ENCODE peak calls at places on chromosomes 4 and X, in ten cellular contexts. C is uterus, E is glutamatergic neuron, N is astrocyte of the spinal cord, R is cardiac muscle cell, S is neural progenitor cell, Z is fibroblast of mammary gland, M is OCI-LY7, I is RWPE1, Y is AG09319. X is an unnamed sample.

GRCh38 chr4:135739354-135739753 is 1537.8 kb upstream of the PABPC4L start:
- DNase-seq in M (no peak), I (no peak), Z (no peak), E (no peak), C (no peak), S (no peak), R (no peak), N (no peak), Y (no peak), X (no peak)

GRCh38 chr4:138982754-138983153 is 32.8 kb upstream of the NOCT start:
- DNase-seq in Y (no peak), M (no peak), N (no peak), Z (no peak), C (no peak), S (no peak), E (no peak), R (no peak), I (no peak), X (no peak)

GRCh38 chrX:11558972-11559371 is 106.7 kb downstream of the ARHGAP6 start:
- DNase-seq in C (no peak), Y (no peak), I (peak), S (peak), E (peak), R (no peak), Z (no peak), M (peak), N (no peak), X (no peak)

GRCh38 chr4:184978211-184978610 is 40.1 kb upstream of the HELT start:
- DNase-seq in S (no peak), I (no peak), Y (no peak), M (no peak), E (no peak), N (no peak), R (peak), Z (peak), C (no peak), X (no peak)

GRCh38 chr4:140653718-140654515 is 85.2 kb upstream of the UCP1 start:
- DNase-seq in I (no peak), R (peak), M (no peak), C (no peak), E (no peak), S (peak), Z (peak), N (peak), Y (peak), X (no peak)

GRCh38 chr4:4859010-4859798 is at the start of gene MSX1:
- DNase-seq in R (peak), C (peak), Z (peak), M (peak), I (peak), E (peak), N (peak), Y (peak), S (peak), X (peak)

GRCh38 chrX:56764975-56765791 is 36.1 kb downstream of the NBDY start:
- DNase-seq in S (no peak), I (no peak), Z (no peak), C (no peak), Y (no peak), R (no peak), M (peak), N (no peak), E (no peak), X (no peak)

GRCh38 chr4:8255698-8256441 is 13.7 kb upstream of the HTRA3 start:
- DNase-seq in Y (no peak), S (no peak), Z (peak), N (no peak), R (peak), I (no peak), M (no peak), C (no peak), E (no peak), X (no peak)

GRCh38 chr4:157057187-157057586 is 18.8 kb upstream of the GLRB start:
- DNase-seq in Y (no peak), M (no peak), Z (no peak), R (no peak), S (no peak), E (no peak), N (no peak), I (no peak), C (no peak), X (no peak)

GRCh38 chr4:156374069-156374468 is 420.4 kb upstream of the CTSO start:
- DNase-seq in C (peak), Y (no peak), M (no peak), N (no peak), I (no peak), S (peak), E (no peak), R (no peak), Z (no peak), X (no peak)

GRCh38 chrX:119228506-119229290 is 7.4 kb upstream of the PGRMC1 start:
- DNase-seq in Y (peak), C (no peak), N (peak), S (no peak), Z (peak), M (no peak), R (peak), I (peak), E (no peak), X (no peak)

GRCh38 chrX:8052909-8053308 is 118.2 kb downstream of the VCX2 start:
- DNase-seq in E (no peak), C (no peak), M (no peak), Z (no peak), N (no peak), S (no peak), I (no peak), Y (no peak), R (no peak), X (no peak)

GRCh38 chr4:169089004-169089403 is 78.9 kb upstream of the CBR4 start:
- DNase-seq in Y (no peak), R (no peak), M (no peak), I (no peak), N (no peak), C (no peak), E (no peak), Z (no peak), S (peak), X (peak)

GRCh38 chr4:57190651-57191481 is 80.7 kb upstream of the IGFBP7 start:
- DNase-seq in E (peak), N (peak), R (peak), Z (peak), C (no peak), S (peak), I (no peak), Y (no peak), M (peak), X (no peak)

GRCh38 chr4:104493071-104493831 is 1.4 kb downstream of the CXXC4 start:
- DNase-seq in S (peak), N (no peak), C (no peak), I (no peak), Y (no peak), R (no peak), Z (no peak), E (no peak), M (no peak), X (no peak)

GRCh38 chrX:13716905-13717304 is 17.5 kb downstream of the TRAPPC2 start:
- DNase-seq in R (no peak), Y (no peak), C (no peak), E (no peak), Z (no peak), M (no peak), I (no peak), N (no peak), S (no peak), X (no peak)

GRCh38 chr4:54015421-54016065 is 48.9 kb downstream of the CHIC2 start:
- DNase-seq in Y (no peak), R (no peak), I (no peak), E (no peak), S (peak), M (peak), C (no peak), N (no peak), Z (no peak), X (no peak)

GRCh38 chr4:38368612-38369011 is 295.4 kb upstream of the KLF3 start:
- DNase-seq in I (peak), N (peak), S (no peak), E (no peak), M (no peak), C (no peak), R (peak), Z (peak), Y (no peak), X (no peak)

DNA sequence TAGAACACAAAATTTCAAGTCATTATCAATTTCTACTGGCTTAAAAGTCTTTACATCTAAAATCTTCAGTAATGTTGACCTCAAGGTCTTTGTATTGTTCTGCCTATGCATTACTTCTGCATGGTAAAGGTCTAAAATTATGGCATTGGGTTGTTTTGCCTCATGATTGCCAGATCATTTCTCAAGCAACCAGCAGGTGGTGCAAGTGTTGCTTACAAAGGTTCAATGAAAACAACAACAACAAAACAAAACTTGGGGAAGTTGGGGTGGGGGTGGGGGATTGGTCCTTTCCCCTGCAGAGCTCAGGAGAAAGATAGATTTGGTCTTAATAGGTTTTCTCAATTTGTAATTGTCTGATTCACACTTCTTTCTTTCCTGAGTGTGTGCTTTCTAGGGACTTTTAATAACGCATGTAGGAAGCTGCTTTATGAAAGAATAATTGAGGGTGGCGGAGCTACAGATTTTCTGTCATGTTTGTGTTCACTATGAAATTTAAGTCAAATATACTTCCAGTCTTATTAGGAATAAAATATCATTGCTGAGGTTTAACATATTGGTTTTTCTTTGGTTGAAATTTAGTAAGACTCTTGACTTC is 145.1 kb downstream of the COL4A5 start:
- DNase-seq in E (no peak), S (peak), N (no peak), C (no peak), M (peak), Y (no peak), Z (peak), I (peak), R (peak), X (no peak)
- TF ChIP-seq CTCF in E (peak), S (peak), N (peak), C (no peak), M (peak), Y (peak), Z (peak), I (no peak), R (peak), X (peak)

GRCh38 chrX:97089116-97089515 is 205.4 kb downstream of the RPA4 start:
- DNase-seq in M (no peak), I (no peak), E (no peak), Z (no peak), C (no peak), N (no peak), R (no peak), Y (no peak), S (no peak), X (no peak)
- TF ChIP-seq CTCF in M (no peak), I (no peak), E (no peak), Z (no peak), C (no peak), N (no peak), R (no peak), Y (no peak), S (no peak), X (no peak)

GRCh38 chr4:174873931-174874330 is 44.2 kb upstream of the ADAM29 start:
- DNase-seq in M (peak), E (no peak), C (no peak), I (no peak), S (peak), N (peak), Z (peak), R (no peak), Y (no peak), X (no peak)
- TF ChIP-seq CTCF in M (peak), E (peak), C (no peak), I (peak), S (peak), N (peak), Z (peak), R (no peak), Y (no peak), X (peak)

DNA sequence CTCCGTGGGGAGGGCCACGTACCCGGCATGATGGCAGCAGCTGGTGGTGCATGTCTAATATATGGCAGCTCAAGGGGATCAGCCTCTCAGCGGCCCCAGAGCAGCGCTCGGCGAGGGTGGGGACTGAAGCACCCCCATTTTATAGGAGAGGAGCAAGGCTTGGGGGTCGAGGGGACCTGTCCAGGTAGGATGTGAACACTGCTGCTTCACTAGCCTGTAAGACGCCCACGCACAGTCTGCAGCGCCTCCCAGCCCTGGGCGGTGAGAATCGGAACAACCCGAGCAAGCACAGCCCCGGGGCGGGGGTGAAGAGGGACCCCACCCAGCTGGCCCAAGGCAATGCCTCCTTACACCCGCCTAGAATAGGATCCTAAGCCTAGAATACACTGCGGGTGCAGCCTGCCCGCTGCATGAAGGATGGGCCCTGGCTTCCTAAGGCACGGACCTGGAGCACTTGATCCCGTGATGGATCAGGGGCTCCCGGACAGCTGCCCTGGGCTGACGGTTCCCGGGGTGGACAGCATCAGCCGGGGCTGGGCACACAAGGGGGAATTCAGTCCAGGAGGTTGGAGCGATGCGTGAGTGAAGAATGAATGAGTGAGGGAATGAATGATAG is 17.6 kb downstream of the ADRA2C start:
- DNase-seq in E (peak), Y (no peak), N (no peak), S (peak), I (no peak), M (no peak), Z (no peak), R (no peak), C (no peak), X (no peak)
- TF ChIP-seq CTCF in E (peak), Y (peak), N (peak), S (peak), I (no peak), M (no peak), Z (peak), R (peak), C (peak), X (no peak)

GRCh38 chr4:25939330-25939729 is 25.3 kb downstream of the SMIM20 start:
- DNase-seq in Z (no peak), N (no peak), R (no peak), S (no peak), M (no peak), C (no peak), Y (no peak), I (no peak), E (no peak), X (no peak)
- TF ChIP-seq CTCF in Z (peak), N (no peak), R (peak), S (no peak), M (peak), C (no peak), Y (no peak), I (no peak), E (peak), X (no peak)

GRCh38 chr4:188246488-188246887 is 107.2 kb downstream of the TRIML1 start:
- DNase-seq in Y (no peak), R (no peak), C (no peak), E (no peak), M (no peak), S (peak), N (no peak), I (peak), Z (peak), X (peak)
- TF ChIP-seq CTCF in Y (no peak), R (no peak), C (no peak), E (no peak), M (no peak), S (peak), N (no peak), I (no peak), Z (peak), X (peak)

GRCh38 chrX:112759512-112759911 is 79.8 kb upstream of the LHFPL1 start:
- DNase-seq in S (no peak), N (no peak), E (no peak), I (no peak), M (no peak), R (no peak), Y (no peak), Z (no peak), C (no peak), X (no peak)

GRCh38 chrX:112761239-112762207 is 79.1 kb downstream of the AMOT start:
- DNase-seq in Z (no peak), N (no peak), S (no peak), I (no peak), R (no peak), Y (no peak), C (no peak), E (no peak), M (peak), X (no peak)

DNA sequence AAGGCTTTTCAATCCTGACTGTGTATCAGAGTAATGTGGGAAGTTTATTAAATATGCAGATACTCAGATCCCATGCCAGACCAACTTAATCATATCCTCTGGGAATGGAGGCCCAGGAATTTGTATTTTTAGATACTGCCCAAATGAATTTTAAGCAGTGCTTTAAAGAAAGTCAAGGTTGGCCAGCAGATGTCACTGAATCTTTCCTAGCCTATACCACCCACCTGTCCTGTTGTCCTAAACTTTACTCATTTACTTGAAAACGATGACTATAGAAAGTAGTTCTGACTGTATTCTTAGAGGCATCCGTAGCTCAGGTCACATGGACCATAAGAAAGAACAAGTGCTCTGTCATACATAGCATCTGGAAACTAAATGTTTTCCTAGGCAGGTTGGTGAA is 79.9 kb downstream of the AMOT start:
- DNase-seq in E (no peak), C (no peak), Z (peak), M (peak), R (peak), N (no peak), S (no peak), I (no peak), Y (no peak), X (no peak)
- TF ChIP-seq CTCF in E (no peak), C (no peak), Z (no peak), M (peak), R (no peak), N (no peak), S (no peak), I (no peak), Y (no peak), X (peak)

GRCh38 chr4:7191546-7192251 is 639 bp upstream of the SORCS2 start:
- DNase-seq in I (no peak), Y (no peak), R (no peak), N (no peak), E (no peak), M (no peak), C (no peak), S (no peak), Z (no peak), X (no peak)

GRCh38 chr4:7193040-7193958 is 961 bp downstream of the SORCS2 start:
- DNase-seq in Y (no peak), M (no peak), R (no peak), N (no peak), E (peak), C (no peak), I (no peak), S (peak), Z (no peak), X (no peak)

GRCh38 chr4:7194251-7195137 is 2.2 kb downstream of the SORCS2 start:
- DNase-seq in N (no peak), C (no peak), R (peak), E (peak), Y (no peak), I (no peak), S (peak), M (peak), Z (peak), X (no peak)

GRCh38 chr4:7190668-7191545 is 1.4 kb upstream of the SORCS2 start:
- DNase-seq in Y (no peak), R (no peak), S (no peak), E (no peak), C (no peak), M (no peak), N (no peak), I (no peak), Z (no peak), X (no peak)

GRCh38 chr4:7192252-7193039 is at the start of gene SORCS2:
- DNase-seq in Y (no peak), C (peak), E (peak), Z (peak), R (peak), M (no peak), S (peak), I (peak), N (peak), X (peak)
- TF ChIP-seq CTCF in Y (peak), C (peak), E (peak), Z (peak), R (peak), M (no peak), S (peak), I (peak), N (peak), X (peak)

GRCh38 chr4:1171306-1172227 is 816 bp downstream of the SPON2 start:
- DNase-seq in Z (no peak), E (peak), S (peak), N (no peak), R (peak), I (no peak), C (no peak), Y (no peak), M (no peak), X (peak)
- TF ChIP-seq CTCF in Z (no peak), E (no peak), S (peak), N (no peak), R (no peak), I (no peak), C (no peak), Y (no peak), M (no peak), X (peak)

DNA sequence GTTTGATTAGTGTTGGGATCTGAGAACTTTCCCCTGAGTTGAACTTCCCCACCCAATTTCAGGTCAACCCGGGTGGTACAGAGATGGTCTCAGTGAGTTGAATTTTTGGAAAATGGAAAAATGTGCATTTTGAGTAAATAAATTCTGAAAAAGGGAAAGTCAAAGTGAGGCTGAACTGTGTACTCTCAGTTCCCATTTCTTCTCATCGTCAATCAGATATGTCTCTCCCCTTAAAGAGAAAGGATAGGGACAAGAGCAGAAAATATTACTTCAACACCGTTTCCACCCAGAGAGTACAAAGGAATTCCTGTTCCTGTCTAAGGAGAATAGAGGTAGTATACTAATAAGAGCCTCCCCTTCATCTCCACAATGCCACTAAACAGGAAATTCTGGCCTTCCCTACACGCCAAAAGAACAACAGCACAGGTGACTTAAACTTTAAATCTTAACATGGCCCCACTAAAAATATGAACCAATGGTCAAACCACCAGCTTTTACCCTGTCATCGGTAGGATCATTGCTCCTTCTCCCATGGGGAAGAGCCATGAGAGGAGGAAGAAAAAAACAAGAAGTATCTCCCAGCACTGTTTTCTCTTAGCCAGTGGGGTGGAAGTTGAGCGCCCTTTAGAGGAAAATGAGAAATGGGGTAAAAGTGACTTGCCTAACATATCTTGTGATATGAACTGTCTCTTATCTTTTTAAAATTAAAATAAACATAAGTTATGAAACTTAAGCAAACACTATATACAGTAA is 30.3 kb downstream of the BMP3 start:
- DNase-seq in S (no peak), E (no peak), Y (no peak), I (no peak), Z (no peak), N (no peak), C (no peak), M (no peak), R (no peak), X (no peak)
- TF ChIP-seq CTCF in S (no peak), E (no peak), Y (no peak), I (no peak), Z (no peak), N (no peak), C (no peak), M (no peak), R (no peak), X (no peak)